ENCODE peak calls at places on chromosome 14, in eight cellular contexts. G, N, P, B, H, R, J and E are unnamed samples. For H3K4me1, the result is how much of the 10 kb centered on the place peaks cover.

GRCh38 chr14:57707219-57707618 is 158.7 kb downstream of the SLC35F4 start:
- DNase-seq in G (no peak), N (no peak), P (no peak), B (no peak), H (no peak), R (no peak), J (no peak), E (no peak)

GRCh38 chr14:28468191-28469151 is 298.1 kb upstream of the FOXG1 start:
- DNase-seq in G (peak), N (no peak), P (no peak), B (no peak), H (no peak), R (peak), J (no peak), E (no peak)

GRCh38 chr14:23605931-23606585 is 27.5 kb upstream of the JPH4 start:
- DNase-seq in G (peak), N (no peak), P (no peak), B (no peak), H (no peak), R (no peak), J (no peak), E (no peak)

GRCh38 chr14:57845802-57846531 is 19.9 kb downstream of the SLC35F4 start:
- DNase-seq in G (peak), N (no peak), P (no peak), B (no peak), H (no peak), R (no peak), J (no peak), E (peak)

GRCh38 chr14:29529418-29529817 is 398.2 kb downstream of the PRKD1 start:
- DNase-seq in G (no peak), N (no peak), P (no peak), B (no peak), H (no peak), R (peak), J (no peak), E (no peak)

GRCh38 chr14:51535443-51536044 is 116.2 kb upstream of the FRMD6 start:
- DNase-seq in G (no peak), N (no peak), P (no peak), B (no peak), H (no peak), R (no peak), J (no peak), E (no peak)

GRCh38 chr14:39755269-39755878 is 323.1 kb upstream of the FBXO33 start:
- DNase-seq in G (no peak), N (no peak), P (no peak), B (no peak), H (no peak), R (no peak), J (no peak), E (no peak)

GRCh38 chr14:25006031-25006430 is 43.9 kb downstream of the STXBP6 start:
- DNase-seq in G (no peak), N (no peak), P (no peak), B (no peak), H (no peak), R (no peak), J (no peak), E (no peak)

GRCh38 chr14:75875958-75876357 is 105.8 kb downstream of the TGFB3 start:
- DNase-seq in G (no peak), N (no peak), P (no peak), B (no peak), H (no peak), R (no peak), J (peak), E (no peak)

GRCh38 chr14:100783630-100784321 is 42.1 kb upstream of the MEG3 start:
- DNase-seq in G (no peak), N (peak), P (no peak), B (no peak), H (no peak), R (no peak), J (no peak), E (no peak)

GRCh38 chr14:77026166-77026929 is 2.2 kb downstream of the IRF2BPL start:
- DNase-seq in G (peak), N (peak), P (no peak), B (peak), H (peak), R (peak), J (no peak), E (no peak)

GRCh38 chr14:77869350-77869749 is 69.4 kb downstream of the ADCK1 start:
- DNase-seq in G (no peak), N (no peak), P (no peak), B (no peak), H (no peak), R (no peak), J (no peak), E (no peak)

GRCh38 chr14:81219821-81220487 is 805 bp downstream of the GTF2A1 start:
- DNase-seq in G (no peak), N (peak), P (peak), B (peak), H (peak), R (peak), J (peak), E (no peak)

GRCh38 chr14:42994001-42994736 is 1387.5 kb downstream of the LRFN5 start:
- DNase-seq in G (peak), N (no peak), P (no peak), B (no peak), H (no peak), R (no peak), J (no peak), E (no peak)

GRCh38 chr14:39469094-39469710 is 37.0 kb upstream of the FBXO33 start:
- DNase-seq in G (no peak), N (no peak), P (no peak), B (peak), H (no peak), R (peak), J (peak), E (peak)

GRCh38 chr14:73755434-73756014 is 41.3 kb upstream of the PNMA1 start:
- DNase-seq in G (no peak), N (no peak), P (no peak), B (peak), H (no peak), R (no peak), J (no peak), E (no peak)

GRCh38 chr14:74642011-74642410 is 30.0 kb upstream of the LTBP2 start:
- DNase-seq in G (no peak), N (no peak), P (no peak), B (no peak), H (no peak), R (no peak), J (no peak), E (no peak)

GRCh38 chr14:91303091-91303923 is 58.8 kb upstream of the GPR68 start:
- DNase-seq in G (no peak), N (no peak), P (no peak), B (peak), H (peak), R (peak), J (peak), E (no peak)

GRCh38 chr14:51006781-51007211 is 62.5 kb upstream of the PYGL start:
- DNase-seq in G (peak), N (peak), P (no peak), B (no peak), H (peak), R (no peak), J (no peak), E (no peak)

GRCh38 chr14:25837431-25837950 is 760.3 kb downstream of the NOVA1 start:
- DNase-seq in G (peak), N (no peak), P (no peak), B (no peak), H (no peak), R (no peak), J (no peak), E (no peak)

GRCh38 chr14:78543433-78543832 is 373.3 kb downstream of the NRXN3 start:
- DNase-seq in G (no peak), N (no peak), P (no peak), B (no peak), H (no peak), R (no peak), J (no peak), E (no peak)

GRCh38 chr14:76599556-76599955 is 161.7 kb upstream of the VASH1 start:
- DNase-seq in G (no peak), N (no peak), P (no peak), B (no peak), H (no peak), R (peak), J (no peak), E (no peak)

DNA sequence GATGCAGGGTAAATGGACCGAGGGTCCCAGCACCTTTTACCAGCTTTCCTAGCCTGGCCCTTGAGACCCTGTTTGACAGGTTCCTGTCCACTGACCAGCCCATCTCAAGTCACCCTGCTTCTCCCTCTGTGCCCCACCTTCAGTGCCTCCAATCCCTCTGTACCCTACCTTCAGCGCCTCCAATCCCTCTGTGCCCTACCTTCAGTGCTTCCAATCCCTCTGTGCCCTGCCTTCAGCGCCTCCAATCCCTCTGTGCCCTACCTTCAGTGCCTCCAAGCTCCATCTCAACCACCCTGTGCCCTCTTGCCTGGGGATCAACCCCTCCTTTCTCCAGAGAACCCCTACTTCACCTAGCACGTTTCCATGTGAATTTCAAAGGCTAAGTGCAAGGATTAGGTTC is 54.3 kb downstream of the ZFP36L1 start:
- DNase-seq in G (no peak), N (no peak), P (no peak), B (no peak), H (no peak), R (no peak), J (no peak), E (no peak)
- H3K4me1 ChIP-seq in G (under half), N (under half), P (under half), B (under half), H (under half), R (under half), J (under half), E (under half)

GRCh38 chr14:102209224-102209966 is 69.7 kb downstream of the WDR20 start:
- DNase-seq in G (no peak), N (peak), P (no peak), B (no peak), H (no peak), R (peak), J (no peak), E (no peak)
- H3K4me1 ChIP-seq in G (under half), N (under half), P (under half), B (under half), H (under half), R (under half), J (under half), E (under half)

GRCh38 chr14:98229676-98230366 is 1042.2 kb downstream of the BCL11B start:
- DNase-seq in G (no peak), N (no peak), P (no peak), B (no peak), H (no peak), R (no peak), J (no peak), E (no peak)
- H3K4me1 ChIP-seq in G (under half), N (under half), P (half or more), B (under half), H (under half), R (under half), J (under half), E (under half)

GRCh38 chr14:32947081-32947480 is 8.4 kb downstream of the NPAS3 start:
- DNase-seq in G (no peak), N (no peak), P (no peak), B (no peak), H (no peak), R (no peak), J (no peak), E (no peak)
- H3K4me1 ChIP-seq in G (under half), N (under half), P (under half), B (under half), H (under half), R (under half), J (under half), E (under half)

GRCh38 chr14:61508526-61508925 is 186.8 kb upstream of the HIF1A start:
- DNase-seq in G (no peak), N (no peak), P (no peak), B (no peak), H (no peak), R (no peak), J (no peak), E (no peak)
- H3K4me1 ChIP-seq in G (under half), N (under half), P (half or more), B (under half), H (under half), R (under half), J (under half), E (under half)

DNA sequence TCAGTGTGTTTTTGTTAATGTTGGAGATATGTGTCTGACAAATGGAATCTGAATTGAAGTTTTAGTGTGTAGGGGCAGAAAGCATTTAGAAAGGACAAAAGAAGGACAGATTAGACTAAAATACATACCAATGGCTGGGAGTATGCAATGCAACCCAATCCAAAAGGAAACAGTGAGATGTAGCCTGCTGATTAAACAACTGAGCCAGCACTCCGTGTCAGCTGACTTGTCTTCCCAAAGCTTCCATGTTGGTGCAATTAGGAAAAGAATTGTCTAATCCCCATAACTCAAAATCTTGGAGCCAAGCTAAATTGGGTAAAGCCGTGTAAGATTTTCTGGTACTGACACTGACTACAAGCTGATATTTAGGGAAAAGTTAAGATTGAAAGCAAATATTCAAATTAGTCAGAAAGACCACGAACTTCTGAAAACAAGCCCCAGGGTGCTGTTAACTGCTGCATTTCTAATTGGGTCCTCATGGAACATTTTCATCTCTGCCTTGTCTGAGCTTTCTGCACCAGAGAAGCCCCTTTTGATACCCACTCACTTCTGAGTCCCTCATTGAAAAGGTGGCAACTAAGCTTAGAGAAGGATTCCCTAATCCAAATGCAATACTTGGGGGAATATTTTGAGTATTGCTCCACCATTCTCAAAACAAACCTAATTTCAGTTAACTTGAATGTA is 109.1 kb downstream of the DAD1 start:
- DNase-seq in G (peak), N (no peak), P (no peak), B (no peak), H (no peak), R (no peak), J (no peak), E (no peak)
- H3K4me1 ChIP-seq in G (under half), N (under half), P (under half), B (under half), H (under half), R (under half), J (under half), E (under half)

GRCh38 chr14:106343636-106344035 is 817.3 kb downstream of the TMEM121 start:
- DNase-seq in G (no peak), N (no peak), P (no peak), B (no peak), H (no peak), R (no peak), J (no peak), E (no peak)
- H3K4me1 ChIP-seq in G (under half), N (under half), P (under half), B (under half), H (under half), R (under half), J (under half), E (under half)

GRCh38 chr14:36518031-36518585 is 1.9 kb downstream of the NKX2-1 start:
- DNase-seq in G (no peak), N (no peak), P (no peak), B (no peak), H (no peak), R (peak), J (no peak), E (no peak)
- H3K4me1 ChIP-seq in G (under half), N (under half), P (under half), B (under half), H (under half), R (half or more), J (under half), E (under half)

GRCh38 chr14:21203470-21204166 is 47.8 kb upstream of the OR5AU1 start:
- DNase-seq in G (no peak), N (no peak), P (no peak), B (no peak), H (no peak), R (no peak), J (no peak), E (no peak)

GRCh38 chr14:21205026-21205677 is 49.3 kb upstream of the OR5AU1 start:
- DNase-seq in G (no peak), N (no peak), P (no peak), B (no peak), H (no peak), R (no peak), J (no peak), E (no peak)

GRCh38 chr14:21204167-21205025 is 48.5 kb upstream of the OR5AU1 start:
- DNase-seq in G (no peak), N (no peak), P (no peak), B (no peak), H (no peak), R (no peak), J (no peak), E (no peak)

GRCh38 chr14:21206753-21207684 is 51.2 kb upstream of the OR5AU1 start:
- DNase-seq in G (no peak), N (no peak), P (no peak), B (no peak), H (no peak), R (no peak), J (no peak), E (no peak)

DNA sequence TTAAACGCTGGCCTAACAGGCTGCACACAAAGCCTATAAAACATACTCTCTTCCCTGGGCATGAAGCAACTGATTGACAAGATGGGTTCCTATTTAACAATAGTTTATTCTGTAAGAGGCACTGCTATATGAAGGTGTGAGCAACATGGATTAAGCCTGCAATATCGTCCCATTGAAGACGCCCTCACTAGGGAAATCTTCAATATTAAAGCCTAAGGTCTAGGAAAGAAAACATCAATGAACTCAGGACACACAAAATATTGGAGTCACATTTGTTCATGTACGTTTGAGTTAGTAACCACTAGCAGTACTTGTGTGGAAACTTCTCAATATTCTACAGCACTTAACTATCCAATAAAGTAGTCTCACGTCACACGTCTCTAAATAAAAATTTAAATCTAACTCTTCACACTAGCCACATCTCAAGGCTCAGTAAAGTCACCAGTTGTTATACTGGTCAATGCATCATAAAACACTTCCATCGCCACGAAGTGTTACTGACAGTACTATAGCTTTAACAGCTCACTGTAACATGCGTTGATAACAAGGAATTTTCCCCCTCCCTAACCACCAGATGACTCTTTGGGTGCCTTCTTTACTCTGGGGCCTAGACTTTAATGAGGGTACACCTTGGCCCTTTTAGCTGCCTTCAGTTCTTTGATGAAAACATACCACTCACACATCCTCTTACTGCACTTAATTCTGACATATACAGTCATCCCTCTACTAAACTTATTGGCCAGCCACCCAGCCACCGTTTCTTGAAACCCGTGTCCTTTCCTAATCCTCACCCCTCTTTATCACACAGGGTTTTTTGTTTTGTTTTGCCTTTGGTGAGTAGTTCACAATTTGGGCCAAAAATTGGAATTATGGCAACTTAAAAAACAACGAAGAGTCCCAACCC is 50.1 kb upstream of the OR5AU1 start:
- DNase-seq in G (no peak), N (no peak), P (no peak), B (no peak), H (no peak), R (no peak), J (no peak), E (no peak)
- H3K4me1 ChIP-seq in G (under half), N (under half), P (under half), B (under half), H (under half), R (under half), J (under half), E (under half)